ENCODE peak calls at places on chromosomes 13 and 19, in six cellular contexts. O is GM12878, W is K562, B is H1, L is HepG2, P is GM12891. C is an unnamed sample.

GRCh38 chr13:27131202-27131623 is 40.4 kb downstream of the USP12 start:
- DNase-seq in O (peak; percentile 99), W (peak; percentile 33), B (no peak), L (no peak), P (peak; percentile 30), C (peak; percentile 37)

GRCh38 chr19:15166700-15167099 is 34.1 kb downstream of the NOTCH3 start:
- DNase-seq in O (no peak), W (peak; percentile 61), B (no peak), L (no peak), P (no peak), C (no peak)

GRCh38 chr19:13920940-13921744 is 15.1 kb downstream of the CC2D1A start:
- DNase-seq in O (peak; percentile 25), W (peak; percentile 78), B (no peak), L (peak; percentile 57), P (no peak), C (no peak)

GRCh38 chr13:26538363-26539317 is 18.8 kb upstream of the WASF3 start:
- DNase-seq in O (no peak), W (no peak), B (no peak), L (no peak), P (no peak), C (no peak)

GRCh38 chr19:17475541-17476115 is 5.3 kb downstream of the SLC27A1 start:
- DNase-seq in O (no peak), W (no peak), B (no peak), L (peak; percentile 93), P (no peak), C (no peak)

GRCh38 chr19:48501961-48502719 is 9.5 kb downstream of the LMTK3 start:
- DNase-seq in O (peak; percentile 59), W (peak; percentile 95), B (peak; percentile 100), L (peak; percentile 86), P (no peak), C (peak; percentile 71)

GRCh38 chr19:9828551-9829063 is 889 bp downstream of the UBL5 start:
- DNase-seq in O (no peak), W (no peak), B (no peak), L (no peak), P (no peak), C (no peak)

GRCh38 chr19:42657551-42657950 is 62.8 kb upstream of the CEACAM8 start:
- DNase-seq in O (no peak), W (no peak), B (no peak), L (no peak), P (no peak), C (no peak)

GRCh38 chr13:33642374-33643065 is 175.4 kb upstream of the RFC3 start:
- DNase-seq in O (no peak), W (no peak), B (no peak), L (peak; percentile 99), P (no peak), C (no peak)

GRCh38 chr19:53308339-53308811 is 25.2 kb upstream of the ZNF845 start:
- DNase-seq in O (no peak), W (peak; percentile 49), B (peak; percentile 56), L (no peak), P (no peak), C (no peak)

GRCh38 chr13:67935655-67936054 is 705.5 kb upstream of the PCDH9 start:
- DNase-seq in O (no peak), W (no peak), B (no peak), L (no peak), P (no peak), C (no peak)

GRCh38 chr13:73672492-73672891 is 461.7 kb downstream of the KLF12 start:
- DNase-seq in O (no peak), W (no peak), B (no peak), L (peak; percentile 2), P (no peak), C (no peak)

GRCh38 chr13:44434441-44435141 is 61.0 kb downstream of the SERP2 start:
- DNase-seq in O (no peak), W (no peak), B (no peak), L (no peak), P (no peak), C (no peak)

GRCh38 chr13:109408596-109409382 is 377.6 kb downstream of the IRS2 start:
- DNase-seq in O (no peak), W (no peak), B (no peak), L (no peak), P (no peak), C (no peak)

GRCh38 chr13:38697628-38698333 is 10.9 kb downstream of the FREM2 start:
- DNase-seq in O (no peak), W (no peak), B (no peak), L (no peak), P (no peak), C (no peak)

GRCh38 chr13:77990973-77991372 is 72.3 kb upstream of the EDNRB start:
- DNase-seq in O (no peak), W (no peak), B (no peak), L (no peak), P (no peak), C (no peak)

GRCh38 chr19:1171755-1172352 is 2.2 kb downstream of the SBNO2 start:
- DNase-seq in O (no peak), W (no peak), B (no peak), L (no peak), P (no peak), C (no peak)

GRCh38 chr13:95541911-95542484 is 10.5 kb upstream of the CLDN10 start:
- DNase-seq in O (no peak), W (no peak), B (no peak), L (no peak), P (no peak), C (no peak)

GRCh38 chr19:11225172-11225571 is 14.2 kb upstream of the ANGPTL8 start:
- DNase-seq in O (no peak), W (no peak), B (no peak), L (no peak), P (no peak), C (no peak)

GRCh38 chr19:19562665-19563347 is 24.7 kb downstream of the CILP2 start:
- DNase-seq in O (no peak), W (peak; percentile 38), B (no peak), L (no peak), P (no peak), C (no peak)

GRCh38 chr19:7751157-7751783 is 3.9 kb upstream of the CD209 start:
- DNase-seq in O (peak; percentile 56), W (no peak), B (no peak), L (no peak), P (no peak), C (no peak)

GRCh38 chr19:56740478-56740877 is 68.9 kb upstream of the ZNF835 start:
- DNase-seq in O (no peak), W (no peak), B (no peak), L (no peak), P (no peak), C (no peak)

GRCh38 chr19:32459199-32459865 is 53.8 kb downstream of the DPY19L3 start:
- DNase-seq in O (no peak), W (no peak), B (no peak), L (peak; percentile 9), P (no peak), C (no peak)

GRCh38 chr13:20676213-20676612 is 27.3 kb upstream of the IL17D start:
- DNase-seq in O (no peak), W (no peak), B (no peak), L (no peak), P (no peak), C (no peak)

GRCh38 chr13:20671789-20672188 is 31.7 kb upstream of the IL17D start:
- DNase-seq in O (no peak), W (no peak), B (no peak), L (no peak), P (no peak), C (no peak)

GRCh38 chr13:20672772-20673171 is 30.7 kb upstream of the IL17D start:
- DNase-seq in O (no peak), W (no peak), B (no peak), L (no peak), P (no peak), C (no peak)

GRCh38 chr13:20669162-20669561 is 34.3 kb upstream of the IL17D start:
- DNase-seq in O (peak; percentile 1), W (no peak), B (no peak), L (no peak), P (no peak), C (no peak)

DNA sequence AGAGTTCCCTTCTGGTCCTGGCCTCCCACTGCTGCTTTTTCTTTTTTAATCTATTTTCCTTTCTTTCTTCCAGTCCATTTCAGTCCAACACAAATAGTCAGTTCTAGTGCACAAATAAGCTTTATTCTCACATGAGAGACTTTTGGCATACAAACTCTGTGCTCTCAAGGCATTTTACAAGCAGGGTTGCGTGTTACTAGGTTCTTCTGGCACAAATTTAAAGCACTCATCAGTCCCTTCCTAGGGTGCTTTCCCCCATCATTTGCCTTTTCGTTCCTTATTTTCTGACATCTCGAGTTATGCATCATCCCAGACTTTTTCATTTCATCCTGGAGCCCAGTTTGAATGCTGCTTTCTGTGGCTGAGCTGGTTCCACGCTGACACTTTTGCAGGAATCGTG is 29.8 kb upstream of the IL17D start:
- DNase-seq in O (no peak), W (no peak), B (no peak), L (no peak), P (no peak), C (no peak)
- TF ChIP-seq TAF1 in O (no peak), W (no peak), B (no peak), L (no peak), P (no peak), C (no peak)

GRCh38 chr19:41298327-41298964 is 11.5 kb upstream of the CCDC97 start:
- DNase-seq in O (no peak), W (no peak), B (no peak), L (no peak), P (no peak), C (no peak)

GRCh38 chr19:41302624-41303351 is 7.2 kb upstream of the CCDC97 start:
- DNase-seq in O (peak; percentile 47), W (no peak), B (no peak), L (no peak), P (peak; percentile 58), C (peak; percentile 62)

GRCh38 chr19:41299046-41299754 is 10.8 kb upstream of the CCDC97 start:
- DNase-seq in O (no peak), W (no peak), B (no peak), L (no peak), P (no peak), C (no peak)

GRCh38 chr19:41297628-41298326 is 12.2 kb upstream of the CCDC97 start:
- DNase-seq in O (peak; percentile 64), W (no peak), B (no peak), L (no peak), P (peak; percentile 75), C (peak; percentile 83)

GRCh38 chr19:41299755-41300089 is 10.2 kb upstream of the CCDC97 start:
- DNase-seq in O (no peak), W (no peak), B (no peak), L (no peak), P (no peak), C (no peak)
- TF ChIP-seq POLR2AphosphoS5 in O (no peak), W (no peak), B (no peak), L (no peak), P (no peak), C (no peak)

GRCh38 chr19:45496349-45496953 is 396 bp downstream of the RTN2 start:
- DNase-seq in O (no peak), W (peak; percentile 71), B (no peak), L (no peak), P (no peak), C (no peak)
- TF ChIP-seq POLR2A in O (no peak), W (no peak), B (no peak), L (no peak), P (no peak), C (no peak)

GRCh38 chr19:47143322-47144073 is 12.9 kb downstream of the SAE1 start:
- DNase-seq in O (no peak), W (no peak), B (no peak), L (no peak), P (no peak), C (no peak)
- TF ChIP-seq TAF1 in O (no peak), W (no peak), B (no peak), L (no peak), P (no peak), C (no peak)

GRCh38 chr19:55502197-55502952 is 14.1 kb downstream of the SSC5D start:
- DNase-seq in O (no peak), W (no peak), B (no peak), L (no peak), P (no peak), C (no peak)
- TF ChIP-seq POLR2AphosphoS5 in O (no peak), W (no peak), B (no peak), L (no peak), P (no peak), C (no peak)